ENCODE peak calls at places on chromosomes 12 and 14, in ten cellular contexts. D is nephron progenitor cell; E is stimulated activated naive B cell treated with anti-CD40 and anti-IgM and Interleukin-4, amounts not matched to agents 10 μg/mL and 1 μg/mL and 100 μg/mL, for 72 hours; L is Ammon's horn; O is HFFc6; Z is WERI-Rb-1; M is EL; I is fibroblast of mammary gland; N is KBM-7; P is colonic mucosa. T is an unnamed sample.

GRCh38 chr12:107364875-107365518 is 271.6 kb upstream of the CRY1 start:
- DNase-seq in D (no peak), E (no peak), L (no peak), O (no peak), Z (no peak), M (no peak), I (no peak), N (no peak), P (no peak), T (no peak)

GRCh38 chr12:28051516-28052456 is 79.3 kb upstream of the PTHLH start:
- DNase-seq in D (no peak), E (no peak), L (no peak), O (no peak), Z (no peak), M (no peak), I (peak), N (no peak), P (no peak), T (no peak)

GRCh38 chr14:99320105-99320572 is 48.1 kb upstream of the BCL11B start:
- DNase-seq in D (peak), E (peak), L (no peak), O (peak), Z (peak), M (peak), I (peak), N (peak), P (peak), T (peak)

GRCh38 chr12:110641512-110641911 is 27.6 kb downstream of the TCTN1 start:
- DNase-seq in D (peak), E (no peak), L (peak), O (no peak), Z (peak), M (no peak), I (peak), N (peak), P (no peak), T (no peak)

GRCh38 chr14:61609143-61609851 is 86.0 kb upstream of the HIF1A start:
- DNase-seq in D (no peak), E (no peak), L (peak), O (peak), Z (no peak), M (peak), I (peak), N (no peak), P (no peak), T (no peak)

GRCh38 chr14:50064993-50065392 is 51.4 kb downstream of the VCPKMT start:
- DNase-seq in D (no peak), E (peak), L (peak), O (no peak), Z (no peak), M (no peak), I (peak), N (peak), P (peak), T (peak)

GRCh38 chr12:67154876-67155275 is 114.3 kb upstream of the CAND1 start:
- DNase-seq in D (no peak), E (no peak), L (no peak), O (no peak), Z (no peak), M (no peak), I (no peak), N (no peak), P (no peak), T (no peak)

GRCh38 chr12:737117-737739 is 15.2 kb upstream of the WNK1 start:
- DNase-seq in D (no peak), E (no peak), L (no peak), O (no peak), Z (no peak), M (no peak), I (no peak), N (no peak), P (no peak), T (no peak)

GRCh38 chr12:56684745-56685369 is 3.2 kb downstream of the PTGES3 start:
- DNase-seq in D (no peak), E (no peak), L (no peak), O (no peak), Z (no peak), M (no peak), I (no peak), N (peak), P (no peak), T (no peak)

GRCh38 chr14:104822821-104823615 is 22.1 kb downstream of the ZBTB42 start:
- DNase-seq in D (no peak), E (no peak), L (no peak), O (no peak), Z (no peak), M (no peak), I (no peak), N (no peak), P (peak), T (no peak)